ENCODE peak calls at places on chromosomes 3 and 15, in ten cellular contexts. X, F, M, B, E, W, Y, D, J and A are unnamed samples.

GRCh38 chr3:63328386-63328785 is 50.3 kb downstream of the SYNPR start:
- DNase-seq in X (no peak), F (no peak), M (no peak), B (no peak), E (no peak), W (no peak), Y (no peak), D (no peak), J (no peak), A (no peak)

GRCh38 chr3:185713015-185713414 is 111.8 kb downstream of the IGF2BP2 start:
- DNase-seq in X (no peak), F (no peak), M (peak; percentile 41), B (no peak), E (no peak), W (no peak), Y (no peak), D (no peak), J (no peak), A (no peak)

GRCh38 chr3:119934250-119934649 is 152.3 kb downstream of the NR1I2 start:
- DNase-seq in X (no peak), F (no peak), M (no peak), B (no peak), E (no peak), W (no peak), Y (no peak), D (no peak), J (no peak), A (no peak)

GRCh38 chr3:139227827-139228226 is 116.0 kb upstream of the MRPS22 start:
- DNase-seq in X (no peak), F (no peak), M (no peak), B (no peak), E (no peak), W (no peak), Y (no peak), D (no peak), J (no peak), A (no peak)

GRCh38 chr15:48371550-48371949 is 40.3 kb downstream of the DUT start:
- DNase-seq in X (no peak), F (no peak), M (no peak), B (no peak), E (no peak), W (no peak), Y (no peak), D (no peak), J (no peak), A (no peak)

GRCh38 chr3:189392969-189393368 is 221.2 kb downstream of the TPRG1 start:
- DNase-seq in X (no peak), F (no peak), M (peak; percentile 96), B (peak; percentile 43), E (no peak), W (no peak), Y (no peak), D (no peak), J (no peak), A (no peak)

GRCh38 chr3:170128259-170128976 is 53.1 kb downstream of the PHC3 start:
- DNase-seq in X (no peak), F (no peak), M (no peak), B (no peak), E (no peak), W (no peak), Y (no peak), D (no peak), J (no peak), A (peak; percentile 43)

GRCh38 chr15:62834686-62835279 is 207.8 kb upstream of the TPM1 start:
- DNase-seq in X (no peak), F (no peak), M (no peak), B (no peak), E (no peak), W (no peak), Y (no peak), D (no peak), J (no peak), A (no peak)

GRCh38 chr3:171842864-171843511 is at the start of gene TMEM212:
- DNase-seq in X (no peak), F (no peak), M (no peak), B (no peak), E (no peak), W (no peak), Y (no peak), D (no peak), J (no peak), A (no peak)

GRCh38 chr15:98671060-98672008 is 23.0 kb downstream of the IGF1R start:
- DNase-seq in X (no peak), F (no peak), M (no peak), B (no peak), E (no peak), W (no peak), Y (no peak), D (no peak), J (no peak), A (no peak)